ENCODE peak calls at places on chromosomes 4 and X, in six cellular contexts. A is AG09309, W is foreskin fibroblast, O is esophagus muscularis mucosa, Z is epithelial cell of esophagus, U is endothelial cell. V is an unnamed sample.

GRCh38 chrX:13346646-13347045 is 26.8 kb upstream of the ATXN3L start:
- DNase-seq in Z (no peak), A (no peak), U (no peak), O (no peak), W (no peak), V (no peak)

GRCh38 chrX:22666441-22666840 is 333.3 kb upstream of the DDX53 start:
- DNase-seq in A (no peak), U (peak; percentile 6), Z (peak; percentile 27), W (no peak), O (no peak), V (peak; percentile 68)

GRCh38 chr4:76806336-76806735 is 91.6 kb downstream of the SOWAHB start:
- DNase-seq in O (no peak), Z (no peak), W (no peak), U (no peak), A (no peak), V (peak; percentile 46)

GRCh38 chr4:4990857-4991540 is 28.3 kb downstream of the CYTL1 start:
- DNase-seq in U (no peak), A (peak; percentile 69), O (no peak), Z (no peak), W (peak; percentile 82), V (peak; percentile 61)

GRCh38 chr4:102344955-102345794 is at the start of gene SLC39A8:
- DNase-seq in O (peak; percentile 96), A (peak; percentile 16), U (peak; percentile 97), Z (peak; percentile 91), W (peak; percentile 70), V (peak; percentile 89)

GRCh38 chrX:74286950-74287349 is 17.0 kb upstream of the ZCCHC13 start:
- DNase-seq in O (no peak), A (peak; percentile 16), Z (peak; percentile 8), W (peak; percentile 41), U (no peak), V (peak; percentile 79)

GRCh38 chr4:41991916-41992767 is 1.8 kb downstream of the SLC30A9 start:
- DNase-seq in U (no peak), Z (peak; percentile 82), A (no peak), W (peak; percentile 1), O (no peak), V (no peak)

GRCh38 chr4:126144838-126145237 is 830.1 kb downstream of the FAT4 start:
- DNase-seq in U (no peak), A (no peak), Z (peak; percentile 49), O (no peak), W (peak; percentile 10), V (no peak)

GRCh38 chr4:7874838-7875237 is 64.8 kb downstream of the AFAP1 start:
- DNase-seq in U (no peak), W (no peak), A (no peak), O (no peak), Z (no peak), V (no peak)

GRCh38 chr4:1862055-1862911 is 6.3 kb upstream of the LETM1 start:
- DNase-seq in U (no peak), Z (no peak), A (no peak), O (no peak), W (no peak), V (no peak)

GRCh38 chr4:86048426-86048825 is 311.4 kb downstream of the MAPK10 start:
- DNase-seq in W (peak; percentile 71), O (no peak), A (no peak), Z (peak; percentile 65), U (no peak), V (no peak)

GRCh38 chr4:152159773-152160172 is 376.1 kb downstream of the FBXW7 start:
- DNase-seq in W (no peak), U (no peak), A (no peak), O (no peak), Z (no peak), V (no peak)

GRCh38 chr4:172708184-172708583 is 460.4 kb upstream of the GALNT7 start:
- DNase-seq in A (no peak), Z (no peak), U (no peak), W (no peak), O (no peak), V (no peak)

GRCh38 chrX:111352424-111352823 is 59.6 kb downstream of the DCX start:
- DNase-seq in W (no peak), O (no peak), Z (peak; percentile 52), U (no peak), A (no peak), V (peak; percentile 15)

GRCh38 chr4:27267435-27268355 is 407.1 kb downstream of the STIM2 start:
- DNase-seq in O (no peak), U (no peak), A (no peak), W (no peak), Z (no peak), V (no peak)

GRCh38 chrX:139094671-139095592 is 383.4 kb upstream of the FGF13 start:
- DNase-seq in A (no peak), Z (peak; percentile 59), O (no peak), U (no peak), W (no peak), V (no peak)

GRCh38 chr4:76811604-76812412 is 86.1 kb downstream of the SOWAHB start:
- DNase-seq in W (peak; percentile 30), O (no peak), A (peak; percentile 2), U (no peak), Z (no peak), V (peak; percentile 69)

GRCh38 chrX:75609361-75609760 is 86.5 kb upstream of the ZDHHC15 start:
- DNase-seq in W (no peak), U (no peak), A (no peak), Z (no peak), O (no peak), V (no peak)

GRCh38 chr4:143402776-143403550 is 66.3 kb downstream of the GAB1 start:
- DNase-seq in W (no peak), U (no peak), O (no peak), Z (no peak), A (no peak), V (no peak)

GRCh38 chr4:77021614-77022089 is 54.1 kb downstream of the CCNI start:
- DNase-seq in W (peak; percentile 79), O (peak; percentile 87), U (no peak), Z (peak; percentile 24), A (peak; percentile 82), V (peak; percentile 94)

GRCh38 chr4:186599483-186599882 is 44.1 kb upstream of the MTNR1A start:
- DNase-seq in A (no peak), O (peak; percentile 75), W (no peak), U (no peak), Z (no peak), V (no peak)

GRCh38 chrX:132940727-132941162 is 17.7 kb downstream of the HS6ST2 start:
- DNase-seq in A (no peak), W (no peak), U (no peak), Z (peak; percentile 73), O (no peak), V (peak; percentile 24)

GRCh38 chr4:22719218-22719617 is 26.5 kb downstream of the GBA3 start:
- DNase-seq in A (no peak), U (no peak), O (no peak), Z (no peak), W (no peak), V (no peak)

GRCh38 chrX:154366666-154367055 is 7.8 kb downstream of the FLNA start:
- DNase-seq in U (no peak), W (no peak), A (no peak), O (no peak), Z (no peak), V (no peak)

GRCh38 chr4:47143261-47143660 is 111.9 kb downstream of the GABRB1 start:
- DNase-seq in O (no peak), A (no peak), Z (no peak), U (no peak), W (no peak), V (no peak)

GRCh38 chr4:34105311-34105710 is 2139.0 kb downstream of the ARAP2 start:
- DNase-seq in O (no peak), A (peak; percentile 7), Z (peak; percentile 61), U (no peak), W (peak; percentile 21), V (peak; percentile 85)

GRCh38 chrX:152928761-152929400 is 31.0 kb downstream of the ZNF185 start:
- DNase-seq in Z (no peak), A (no peak), O (no peak), U (no peak), W (no peak), V (no peak)
- TF ChIP-seq CTCF in Z (no peak), A (no peak), O (no peak), U (no peak), W (no peak), V (no peak)

GRCh38 chrX:97692575-97692974 is 808.9 kb downstream of the RPA4 start:
- DNase-seq in A (no peak), W (no peak), O (no peak), U (no peak), Z (no peak), V (no peak)
- TF ChIP-seq CTCF in A (no peak), W (no peak), O (no peak), U (no peak), Z (no peak), V (no peak)

DNA sequence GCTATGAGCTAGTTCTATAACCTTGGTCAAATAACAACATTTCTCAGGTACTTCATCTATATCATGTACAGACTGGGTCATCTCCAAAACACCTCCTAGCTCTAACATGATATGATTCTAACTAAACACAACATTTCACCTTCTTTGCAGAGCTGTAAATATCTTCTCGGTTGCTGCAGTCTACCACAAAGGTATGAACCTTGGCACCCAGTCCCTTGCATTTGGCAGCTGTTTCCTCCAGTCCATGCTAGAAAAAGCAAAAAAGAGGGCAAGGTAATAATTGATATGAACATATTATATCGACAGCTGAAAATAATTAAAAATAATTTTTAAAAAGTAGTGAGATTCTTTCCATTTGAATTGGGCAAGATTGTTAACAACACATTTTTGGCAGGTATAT is 8.9 kb downstream of the HSD17B11 start:
- DNase-seq in U (no peak), Z (no peak), W (no peak), A (no peak), O (no peak), V (no peak)
- TF ChIP-seq CTCF in U (no peak), Z (no peak), W (no peak), A (no peak), O (no peak), V (no peak)

DNA sequence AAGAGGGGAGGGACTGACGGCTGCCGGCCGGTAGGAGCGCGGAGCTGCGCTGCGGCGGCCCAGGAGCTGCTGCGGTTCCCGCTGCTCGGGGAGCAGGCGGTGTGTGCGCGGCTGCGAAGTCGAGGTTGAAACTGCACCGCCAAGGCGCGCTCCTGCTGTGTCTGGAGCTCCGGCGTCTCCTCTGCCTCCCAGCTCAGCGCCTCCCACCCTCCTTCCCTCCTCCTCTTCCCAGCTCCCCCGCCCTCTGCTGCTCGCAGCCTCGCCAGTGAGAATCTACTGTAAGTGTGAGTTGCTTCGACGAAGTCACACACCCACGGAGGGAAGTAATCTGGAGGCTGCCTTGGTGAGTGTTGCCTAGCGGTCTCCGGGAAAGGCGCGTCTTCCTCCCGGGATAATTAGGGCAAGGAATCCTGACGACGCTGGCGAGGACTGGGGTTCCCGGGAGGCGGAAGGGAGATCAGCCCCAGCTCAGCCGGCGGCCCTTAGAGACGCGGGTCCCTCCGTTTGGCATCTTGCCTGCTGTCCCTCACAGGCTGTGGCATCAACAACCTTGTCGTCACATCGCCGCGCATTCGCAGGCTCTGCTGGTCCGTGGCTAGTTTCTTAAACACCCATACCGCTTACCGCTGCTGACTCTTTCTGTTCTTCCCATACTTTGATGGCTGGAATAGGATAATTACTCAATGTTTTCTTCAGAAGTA is at the start of gene EPHA5:
- DNase-seq in W (peak; percentile 7), O (no peak), A (peak; percentile 5), Z (peak; percentile 68), U (peak; percentile 67), V (peak; percentile 90)
- TF ChIP-seq CTCF in W (peak; percentile 13), O (no peak), A (peak; percentile 8), Z (peak; percentile 19), U (no peak), V (peak; percentile 29)